ENCODE peak calls at places on chromosomes 7 and 10, in five cellular contexts. One of them, this sample, is unnamed.

GRCh38 chr10:48496105-48496830 is 108.6 kb downstream of the ARHGAP22 start:
- DNase-seq in ACHN: no peak
- DNase-seq in transverse colon: no peak
- DNase-seq in activated T-cell treated with anti-CD3 and anti-CD28 coated beads for 1 hour: no peak
- DNase-seq in NCI-H146: no peak
- DNase-seq in this sample: no peak

GRCh38 chr10:60238408-60239100 is 151.1 kb downstream of the ANK3 start:
- DNase-seq in transverse colon: no peak
- DNase-seq in activated T-cell treated with anti-CD3 and anti-CD28 coated beads for 1 hour: no peak
- DNase-seq in ACHN: peak; percentile 60
- DNase-seq in NCI-H146: peak; percentile 30
- DNase-seq in this sample: peak; percentile 25

GRCh38 chr7:19610194-19610943 is 98.5 kb downstream of the POLR1F start:
- DNase-seq in activated T-cell treated with anti-CD3 and anti-CD28 coated beads for 1 hour: no peak
- DNase-seq in ACHN: no peak
- DNase-seq in transverse colon: no peak
- DNase-seq in NCI-H146: no peak
- DNase-seq in this sample: no peak

GRCh38 chr7:3754488-3755365 is 453.7 kb downstream of the SDK1 start:
- DNase-seq in NCI-H146: peak; percentile 85
- DNase-seq in ACHN: no peak
- DNase-seq in activated T-cell treated with anti-CD3 and anti-CD28 coated beads for 1 hour: no peak
- DNase-seq in transverse colon: peak; percentile 11
- DNase-seq in this sample: no peak

GRCh38 chr10:132588301-132589013 is 50.9 kb downstream of the INPP5A start:
- DNase-seq in transverse colon: no peak
- DNase-seq in NCI-H146: no peak
- DNase-seq in activated T-cell treated with anti-CD3 and anti-CD28 coated beads for 1 hour: no peak
- DNase-seq in ACHN: no peak
- DNase-seq in this sample: no peak

GRCh38 chr7:121079425-121080169 is 91.1 kb downstream of the CPED1 start:
- DNase-seq in NCI-H146: no peak
- DNase-seq in ACHN: peak; percentile 47
- DNase-seq in transverse colon: no peak
- DNase-seq in activated T-cell treated with anti-CD3 and anti-CD28 coated beads for 1 hour: no peak
- DNase-seq in this sample: no peak

GRCh38 chr10:14524692-14525091 is 194.0 kb upstream of the FRMD4A start:
- DNase-seq in NCI-H146: no peak
- DNase-seq in activated T-cell treated with anti-CD3 and anti-CD28 coated beads for 1 hour: no peak
- DNase-seq in ACHN: no peak
- DNase-seq in transverse colon: no peak
- DNase-seq in this sample: no peak

GRCh38 chr10:74047304-74047703 is 49.4 kb downstream of the VCL start:
- DNase-seq in transverse colon: no peak
- DNase-seq in activated T-cell treated with anti-CD3 and anti-CD28 coated beads for 1 hour: no peak
- DNase-seq in NCI-H146: no peak
- DNase-seq in ACHN: no peak
- DNase-seq in this sample: no peak

This sample was measured in GM19239.